ENCODE peak calls at places on chromosomes 12 and 14, in ten cellular contexts. Z is activated CD4-positive, CD25-positive, alpha-beta regulatory T cell; A is kidney epithelial cell; K is iris pigment epithelial cell; D is posterior vena cava; V is activated CD4-positive, alpha-beta T cell treated with anti-CD3 and anti-CD28 coated beads, Interleukin-2, amount 10 ng/mL, durations not matched to agents 7 days and 5 days; N is neuronal stem cell; M is ELF-1; C is KG1; F is NCI-H1048. L is an unnamed sample.

GRCh38 chr12:109730306-109731145 is 16.9 kb downstream of the FAM222A start:
- DNase-seq in Z (no peak), A (no peak), K (no peak), D (peak; percentile 63), V (no peak), N (no peak), M (no peak), C (no peak), F (no peak), L (no peak)

GRCh38 chr12:120680165-120680738 is 6.7 kb upstream of the MLEC start:
- DNase-seq in Z (no peak), A (no peak), K (no peak), D (no peak), V (no peak), N (no peak), M (no peak), C (no peak), F (no peak), L (peak; percentile 22)

GRCh38 chr14:58747181-58747580 is 109.4 kb downstream of the DACT1 start:
- DNase-seq in Z (no peak), A (peak; percentile 58), K (peak; percentile 98), D (peak; percentile 88), V (no peak), N (no peak), M (no peak), C (peak; percentile 28), F (no peak), L (peak; percentile 97)

GRCh38 chr12:28966049-28966778 is 182.9 kb upstream of the FAR2 start:
- DNase-seq in Z (no peak), A (no peak), K (no peak), D (peak; percentile 62), V (no peak), N (no peak), M (no peak), C (no peak), F (peak; percentile 23), L (no peak)

GRCh38 chr12:131094831-131095805 is 141.4 kb downstream of the ADGRD1 start:
- DNase-seq in Z (no peak), A (no peak), K (no peak), D (peak; percentile 66), V (no peak), N (no peak), M (no peak), C (no peak), F (no peak), L (no peak)

GRCh38 chr12:120078868-120079267 is 37.7 kb downstream of the RAB35 start:
- DNase-seq in Z (no peak), A (no peak), K (no peak), D (peak; percentile 60), V (peak; percentile 22), N (no peak), M (peak; percentile 78), C (no peak), F (no peak), L (no peak)

GRCh38 chr14:37230551-37231194 is 32.9 kb downstream of the MIPOL1 start:
- DNase-seq in Z (no peak), A (peak; percentile 26), K (peak; percentile 75), D (no peak), V (peak; percentile 46), N (peak; percentile 39), M (no peak), C (peak; percentile 32), F (peak; percentile 40), L (peak; percentile 28)

GRCh38 chr14:44788612-44789011 is 173.1 kb downstream of the KLHL28 start:
- DNase-seq in Z (no peak), A (no peak), K (no peak), D (no peak), V (no peak), N (no peak), M (no peak), C (no peak), F (no peak), L (no peak)

GRCh38 chr14:40920380-40920779 is 686.3 kb upstream of the LRFN5 start:
- DNase-seq in Z (no peak), A (no peak), K (no peak), D (no peak), V (no peak), N (no peak), M (no peak), C (no peak), F (no peak), L (no peak)

GRCh38 chr14:91310620-91311283 is 66.2 kb upstream of the GPR68 start:
- DNase-seq in Z (no peak), A (no peak), K (no peak), D (no peak), V (peak; percentile 51), N (no peak), M (no peak), C (no peak), F (no peak), L (no peak)

GRCh38 chr14:87829543-87829942 is 163.4 kb downstream of the GALC start:
- DNase-seq in Z (no peak), A (no peak), K (no peak), D (no peak), V (no peak), N (no peak), M (no peak), C (no peak), F (no peak), L (no peak)

GRCh38 chr12:6827982-6828670 is at the start of gene P3H3:
- DNase-seq in Z (no peak), A (no peak), K (peak; percentile 38), D (no peak), V (no peak), N (no peak), M (no peak), C (no peak), F (no peak), L (no peak)

GRCh38 chr14:73173092-73173735 is 36.9 kb downstream of the PSEN1 start:
- DNase-seq in Z (no peak), A (peak; percentile 10), K (peak; percentile 59), D (no peak), V (peak; percentile 19), N (peak; percentile 6), M (no peak), C (peak; percentile 13), F (no peak), L (no peak)

GRCh38 chr12:85363382-85364190 is 83.6 kb downstream of the ALX1 start:
- DNase-seq in Z (no peak), A (no peak), K (peak; percentile 9), D (no peak), V (no peak), N (no peak), M (no peak), C (no peak), F (no peak), L (no peak)

GRCh38 chr14:58428011-58428807 is 690 bp downstream of the KIAA0586 start:
- DNase-seq in Z (no peak), A (no peak), K (peak; percentile 68), D (no peak), V (peak; percentile 38), N (peak; percentile 23), M (peak; percentile 29), C (peak; percentile 50), F (no peak), L (peak; percentile 67)

GRCh38 chr14:97798204-97798603 is 1001.0 kb downstream of the VRK1 start:
- DNase-seq in Z (no peak), A (no peak), K (no peak), D (no peak), V (no peak), N (no peak), M (no peak), C (no peak), F (no peak), L (no peak)

GRCh38 chr12:28824193-28824846 is 324.8 kb upstream of the FAR2 start:
- DNase-seq in Z (no peak), A (no peak), K (no peak), D (no peak), V (no peak), N (no peak), M (no peak), C (no peak), F (no peak), L (no peak)

L was measured in HL-60.